ENCODE peak calls at places on chromosomes 2 and 18, in four cellular contexts. F is hypothalamus, C is gastrocnemius medialis, X is foreskin fibroblast. S is an unnamed sample.

GRCh38 chr18:30675072-30675471 is 367.5 kb downstream of the DSC3 start:
- DNase-seq in F (no peak), C (no peak), X (no peak), S (no peak)

GRCh38 chr2:173214213-173214612 is 138.6 kb downstream of the MAP3K20 start:
- DNase-seq in F (no peak), C (peak), X (no peak), S (no peak)

GRCh38 chr2:217835931-217836881 is 166.6 kb downstream of the TNS1 start:
- DNase-seq in F (no peak), C (peak), X (peak), S (no peak)

GRCh38 chr2:167946367-167946955 is 300.9 kb downstream of the STK39 start:
- DNase-seq in F (no peak), C (no peak), X (no peak), S (no peak)

GRCh38 chr2:65438137-65438899 is 5.9 kb upstream of the SPRED2 start:
- DNase-seq in F (no peak), C (no peak), X (no peak), S (no peak)

GRCh38 chr2:60735496-60736250 is 20.4 kb upstream of the PAPOLG start:
- DNase-seq in F (no peak), C (no peak), X (no peak), S (peak)

GRCh38 chr2:241011751-241012510 is 13.5 kb downstream of the SNED1 start:
- DNase-seq in F (no peak), C (no peak), X (no peak), S (no peak)

GRCh38 chr2:233331536-233331935 is 22.8 kb upstream of the DGKD start:
- DNase-seq in F (no peak), C (peak), X (no peak), S (no peak)

GRCh38 chr2:157261199-157261782 is 3.8 kb downstream of the GALNT5 start:
- DNase-seq in F (no peak), C (no peak), X (peak), S (no peak)

GRCh38 chr2:6943971-6944370 is 26.8 kb downstream of the RNF144A start:
- DNase-seq in F (no peak), C (no peak), X (no peak), S (no peak)

GRCh38 chr18:60232541-60232940 is 140.0 kb downstream of the MC4R start:
- DNase-seq in F (no peak), C (no peak), X (peak), S (no peak)

GRCh38 chr2:69567909-69568300 is 75.6 kb downstream of the AAK1 start:
- DNase-seq in F (no peak), C (no peak), X (no peak), S (no peak)

GRCh38 chr18:36493349-36494281 is 196.1 kb downstream of the FHOD3 start:
- DNase-seq in F (no peak), C (peak), X (no peak), S (no peak)

GRCh38 chr18:23573020-23573419 is 13.3 kb downstream of the NPC1 start:
- DNase-seq in F (no peak), C (no peak), X (no peak), S (no peak)

GRCh38 chr18:23618862-23619387 is 32.6 kb upstream of the NPC1 start:
- DNase-seq in F (no peak), C (no peak), X (no peak), S (no peak)

GRCh38 chr2:152491139-152491472 is 156.1 kb downstream of the FMNL2 start:
- DNase-seq in F (peak), C (peak), X (no peak), S (no peak)

GRCh38 chr18:28175930-28176673 is 828 bp downstream of the CDH2 start:
- DNase-seq in F (no peak), C (no peak), X (no peak), S (peak)

GRCh38 chr2:175363719-175364118 is 182.2 kb upstream of the ATP5MC3 start:
- DNase-seq in F (no peak), C (no peak), X (no peak), S (no peak)

GRCh38 chr2:231670892-231671616 is 37.3 kb upstream of the PTMA start:
- DNase-seq in F (no peak), C (no peak), X (no peak), S (no peak)

GRCh38 chr2:96147593-96148201 is 2.5 kb upstream of the DUSP2 start:
- DNase-seq in F (no peak), C (peak), X (no peak), S (no peak)

GRCh38 chr2:20444113-20444992 is 2.5 kb upstream of the RHOB start:
- DNase-seq in F (no peak), C (peak), X (no peak), S (no peak)

GRCh38 chr2:235716875-235717496 is 223.1 kb downstream of the AGAP1 start:
- DNase-seq in F (no peak), C (no peak), X (no peak), S (peak)

GRCh38 chr2:23926750-23927627 is at the start of gene ATAD2B:
- DNase-seq in F (peak), C (peak), X (peak), S (peak)

GRCh38 chr2:99772766-99773331 is 283.0 kb upstream of the REV1 start:
- DNase-seq in F (no peak), C (no peak), X (no peak), S (no peak)

GRCh38 chr2:28709101-28709500 is 42.5 kb upstream of the PPP1CB start:
- DNase-seq in F (no peak), C (peak), X (no peak), S (no peak)

GRCh38 chr2:100821255-100821912 is 1.4 kb downstream of the NPAS2 start:
- DNase-seq in F (no peak), C (no peak), X (peak), S (no peak)

GRCh38 chr2:96549967-96550786 is 13.6 kb downstream of the ARID5A start:
- DNase-seq in F (no peak), C (peak), X (no peak), S (no peak)

GRCh38 chr2:126662623-126663022 is 6.7 kb downstream of the GYPC start:
- DNase-seq in F (no peak), C (no peak), X (no peak), S (no peak)

GRCh38 chr2:237214281-237214680 is 128.6 kb downstream of the COPS8 start:
- DNase-seq in F (no peak), C (no peak), X (no peak), S (no peak)

S was measured in frontal cortex.